ENCODE peak calls at places on chromosome 7, in nine cellular contexts. One of them, this sample, is unnamed.

GRCh38 chr7:29102554-29103151 is 43.7 kb downstream of the CPVL start:
- DNase-seq in aorta: peak; percentile 73
- DNase-seq in fibroblast of mammary gland: peak; percentile 70
- DNase-seq in bronchial epithelial cell: peak; percentile 33
- DNase-seq in CD8-positive, alpha-beta memory T cell: no peak
- DNase-seq in A549: peak; percentile 13
- DNase-seq in IMR-90: peak; percentile 47
- DNase-seq in astrocyte of the spinal cord: peak; percentile 61
- DNase-seq in mammary epithelial cell: no peak
- DNase-seq in this sample: peak; percentile 82

GRCh38 chr7:100221767-100222444 is 2.2 kb downstream of the PVRIG start:
- DNase-seq in aorta: no peak
- DNase-seq in bronchial epithelial cell: no peak
- DNase-seq in mammary epithelial cell: no peak
- DNase-seq in fibroblast of mammary gland: no peak
- DNase-seq in CD8-positive, alpha-beta memory T cell: peak; percentile 51
- DNase-seq in A549: no peak
- DNase-seq in astrocyte of the spinal cord: no peak
- DNase-seq in IMR-90: no peak
- DNase-seq in this sample: no peak

GRCh38 chr7:134873253-134873652 is 93.8 kb downstream of the CALD1 start:
- DNase-seq in IMR-90: peak; percentile 47
- DNase-seq in astrocyte of the spinal cord: no peak
- DNase-seq in mammary epithelial cell: no peak
- DNase-seq in CD8-positive, alpha-beta memory T cell: no peak
- DNase-seq in bronchial epithelial cell: no peak
- DNase-seq in A549: no peak
- DNase-seq in fibroblast of mammary gland: peak; percentile 78
- DNase-seq in aorta: no peak
- DNase-seq in this sample: peak; percentile 76

GRCh38 chr7:5349005-5349380 is 66.2 kb downstream of the SLC29A4 start:
- DNase-seq in CD8-positive, alpha-beta memory T cell: no peak
- DNase-seq in aorta: no peak
- DNase-seq in IMR-90: no peak
- DNase-seq in A549: no peak
- DNase-seq in mammary epithelial cell: no peak
- DNase-seq in astrocyte of the spinal cord: no peak
- DNase-seq in fibroblast of mammary gland: no peak
- DNase-seq in bronchial epithelial cell: no peak
- DNase-seq in this sample: no peak

GRCh38 chr7:19405546-19405945 is 260.3 kb upstream of the FERD3L start:
- DNase-seq in mammary epithelial cell: peak; percentile 6
- DNase-seq in bronchial epithelial cell: peak; percentile 65
- DNase-seq in CD8-positive, alpha-beta memory T cell: no peak
- DNase-seq in IMR-90: peak; percentile 78
- DNase-seq in A549: no peak
- DNase-seq in fibroblast of mammary gland: peak; percentile 81
- DNase-seq in astrocyte of the spinal cord: peak; percentile 72
- DNase-seq in aorta: no peak
- DNase-seq in this sample: peak; percentile 82

GRCh38 chr7:83038787-83039186 is 123.9 kb downstream of the PCLO start:
- DNase-seq in fibroblast of mammary gland: no peak
- DNase-seq in IMR-90: no peak
- DNase-seq in CD8-positive, alpha-beta memory T cell: no peak
- DNase-seq in bronchial epithelial cell: no peak
- DNase-seq in mammary epithelial cell: no peak
- DNase-seq in astrocyte of the spinal cord: peak; percentile 22
- DNase-seq in A549: no peak
- DNase-seq in aorta: no peak
- DNase-seq in this sample: no peak

GRCh38 chr7:143975617-143976016 is 21.0 kb downstream of the OR2F1 start:
- DNase-seq in IMR-90: peak; percentile 31
- DNase-seq in astrocyte of the spinal cord: no peak
- DNase-seq in fibroblast of mammary gland: peak; percentile 26
- DNase-seq in mammary epithelial cell: no peak
- DNase-seq in CD8-positive, alpha-beta memory T cell: no peak
- DNase-seq in bronchial epithelial cell: peak; percentile 7
- DNase-seq in A549: peak; percentile 9
- DNase-seq in aorta: no peak
- DNase-seq in this sample: no peak

GRCh38 chr7:37216156-37216839 is 232.4 kb downstream of the ELMO1 start:
- DNase-seq in IMR-90: no peak
- DNase-seq in CD8-positive, alpha-beta memory T cell: no peak
- DNase-seq in mammary epithelial cell: no peak
- DNase-seq in A549: no peak
- DNase-seq in fibroblast of mammary gland: peak; percentile 60
- DNase-seq in bronchial epithelial cell: no peak
- DNase-seq in astrocyte of the spinal cord: no peak
- DNase-seq in aorta: no peak
- DNase-seq in this sample: peak; percentile 60

GRCh38 chr7:131462059-131462458 is 94.4 kb downstream of the PODXL start:
- DNase-seq in IMR-90: no peak
- DNase-seq in bronchial epithelial cell: no peak
- DNase-seq in mammary epithelial cell: no peak
- DNase-seq in aorta: no peak
- DNase-seq in fibroblast of mammary gland: no peak
- DNase-seq in CD8-positive, alpha-beta memory T cell: no peak
- DNase-seq in A549: no peak
- DNase-seq in astrocyte of the spinal cord: no peak
- DNase-seq in this sample: no peak

GRCh38 chr7:139708541-139708940 is 69.3 kb downstream of the HIPK2 start:
- DNase-seq in aorta: no peak
- DNase-seq in mammary epithelial cell: no peak
- DNase-seq in IMR-90: no peak
- DNase-seq in astrocyte of the spinal cord: no peak
- DNase-seq in CD8-positive, alpha-beta memory T cell: no peak
- DNase-seq in bronchial epithelial cell: no peak
- DNase-seq in A549: no peak
- DNase-seq in fibroblast of mammary gland: no peak
- DNase-seq in this sample: no peak

GRCh38 chr7:151803841-151804240 is 73.1 kb downstream of the PRKAG2 start:
- DNase-seq in A549: no peak
- DNase-seq in IMR-90: no peak
- DNase-seq in CD8-positive, alpha-beta memory T cell: no peak
- DNase-seq in bronchial epithelial cell: no peak
- DNase-seq in mammary epithelial cell: no peak
- DNase-seq in astrocyte of the spinal cord: no peak
- DNase-seq in fibroblast of mammary gland: no peak
- DNase-seq in aorta: no peak
- DNase-seq in this sample: no peak

GRCh38 chr7:33733865-33734650 is 171.3 kb upstream of the BMPER start:
- DNase-seq in CD8-positive, alpha-beta memory T cell: no peak
- DNase-seq in mammary epithelial cell: no peak
- DNase-seq in IMR-90: no peak
- DNase-seq in aorta: no peak
- DNase-seq in astrocyte of the spinal cord: no peak
- DNase-seq in fibroblast of mammary gland: no peak
- DNase-seq in A549: no peak
- DNase-seq in bronchial epithelial cell: peak; percentile 49
- DNase-seq in this sample: peak; percentile 62

GRCh38 chr7:35495377-35495776 is 199.6 kb downstream of the HERPUD2 start:
- DNase-seq in CD8-positive, alpha-beta memory T cell: no peak
- DNase-seq in mammary epithelial cell: no peak
- DNase-seq in astrocyte of the spinal cord: no peak
- DNase-seq in bronchial epithelial cell: no peak
- DNase-seq in fibroblast of mammary gland: no peak
- DNase-seq in aorta: no peak
- DNase-seq in IMR-90: no peak
- DNase-seq in A549: no peak
- DNase-seq in this sample: no peak

GRCh38 chr7:954330-955238 is at the start of gene ADAP1:
- DNase-seq in IMR-90: peak; percentile 47
- DNase-seq in astrocyte of the spinal cord: no peak
- DNase-seq in fibroblast of mammary gland: no peak
- DNase-seq in bronchial epithelial cell: peak; percentile 25
- DNase-seq in A549: peak; percentile 37
- DNase-seq in CD8-positive, alpha-beta memory T cell: peak; percentile 62
- DNase-seq in mammary epithelial cell: peak; percentile 41
- DNase-seq in aorta: peak; percentile 68
- DNase-seq in this sample: peak; percentile 53

GRCh38 chr7:109752068-109752467 is 1182.4 kb downstream of the DNAJB9 start:
- DNase-seq in fibroblast of mammary gland: no peak
- DNase-seq in aorta: no peak
- DNase-seq in IMR-90: no peak
- DNase-seq in astrocyte of the spinal cord: no peak
- DNase-seq in CD8-positive, alpha-beta memory T cell: no peak
- DNase-seq in mammary epithelial cell: no peak
- DNase-seq in A549: no peak
- DNase-seq in bronchial epithelial cell: no peak
- DNase-seq in this sample: no peak

GRCh38 chr7:101173752-101174244 is 6.3 kb downstream of the NAT16 start:
- DNase-seq in mammary epithelial cell: no peak
- DNase-seq in bronchial epithelial cell: peak; percentile 63
- DNase-seq in A549: peak; percentile 59
- DNase-seq in aorta: no peak
- DNase-seq in fibroblast of mammary gland: peak; percentile 55
- DNase-seq in astrocyte of the spinal cord: no peak
- DNase-seq in IMR-90: no peak
- DNase-seq in CD8-positive, alpha-beta memory T cell: peak; percentile 68
- DNase-seq in this sample: peak; percentile 58

GRCh38 chr7:32427769-32428291 is 62.4 kb downstream of the LSM5 start:
- DNase-seq in aorta: peak; percentile 75
- DNase-seq in IMR-90: peak; percentile 75
- DNase-seq in CD8-positive, alpha-beta memory T cell: peak; percentile 36
- DNase-seq in bronchial epithelial cell: peak; percentile 68
- DNase-seq in fibroblast of mammary gland: peak; percentile 75
- DNase-seq in A549: peak; percentile 65
- DNase-seq in mammary epithelial cell: peak; percentile 77
- DNase-seq in astrocyte of the spinal cord: peak; percentile 85
- DNase-seq in this sample: peak; percentile 88

DNA sequence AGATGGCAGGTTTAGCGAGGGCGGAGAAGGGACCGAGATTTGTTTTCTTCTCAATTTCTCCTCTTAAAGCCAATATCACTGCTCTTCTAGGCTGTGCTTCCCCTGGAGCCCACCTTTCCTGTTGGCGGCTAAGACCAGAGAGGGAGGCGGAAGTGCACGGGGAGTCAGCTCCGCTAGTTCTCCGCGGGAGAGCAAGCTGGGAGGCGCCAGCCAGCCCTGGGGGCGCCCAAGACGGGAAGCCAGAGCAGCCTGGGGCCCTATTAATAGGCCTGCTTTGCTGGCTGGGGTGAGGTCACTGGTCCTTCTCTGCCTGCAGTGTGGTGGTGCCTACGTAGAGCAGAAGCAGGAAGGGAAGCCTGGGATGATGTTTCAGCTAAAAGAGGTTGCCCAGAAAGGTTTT is 61.6 kb downstream of the LSM5 start:
- DNase-seq in A549: no peak
- DNase-seq in astrocyte of the spinal cord: no peak
- DNase-seq in aorta: no peak
- DNase-seq in mammary epithelial cell: no peak
- DNase-seq in bronchial epithelial cell: no peak
- DNase-seq in CD8-positive, alpha-beta memory T cell: no peak
- DNase-seq in fibroblast of mammary gland: no peak
- DNase-seq in IMR-90: no peak
- DNase-seq in this sample: no peak
- H3K4me3 ChIP-seq in A549: no peak overlapping the region
- H3K4me3 ChIP-seq in astrocyte of the spinal cord: no peak overlapping the region
- H3K4me3 ChIP-seq in aorta: no peak overlapping the region
- H3K4me3 ChIP-seq in mammary epithelial cell: no peak overlapping the region
- H3K4me3 ChIP-seq in bronchial epithelial cell: no peak overlapping the region
- H3K4me3 ChIP-seq in CD8-positive, alpha-beta memory T cell: no peak overlapping the region
- H3K4me3 ChIP-seq in fibroblast of mammary gland: no peak overlapping the region
- H3K4me3 ChIP-seq in IMR-90: no peak overlapping the region
- H3K4me3 ChIP-seq in this sample: no peak overlapping the region

DNA sequence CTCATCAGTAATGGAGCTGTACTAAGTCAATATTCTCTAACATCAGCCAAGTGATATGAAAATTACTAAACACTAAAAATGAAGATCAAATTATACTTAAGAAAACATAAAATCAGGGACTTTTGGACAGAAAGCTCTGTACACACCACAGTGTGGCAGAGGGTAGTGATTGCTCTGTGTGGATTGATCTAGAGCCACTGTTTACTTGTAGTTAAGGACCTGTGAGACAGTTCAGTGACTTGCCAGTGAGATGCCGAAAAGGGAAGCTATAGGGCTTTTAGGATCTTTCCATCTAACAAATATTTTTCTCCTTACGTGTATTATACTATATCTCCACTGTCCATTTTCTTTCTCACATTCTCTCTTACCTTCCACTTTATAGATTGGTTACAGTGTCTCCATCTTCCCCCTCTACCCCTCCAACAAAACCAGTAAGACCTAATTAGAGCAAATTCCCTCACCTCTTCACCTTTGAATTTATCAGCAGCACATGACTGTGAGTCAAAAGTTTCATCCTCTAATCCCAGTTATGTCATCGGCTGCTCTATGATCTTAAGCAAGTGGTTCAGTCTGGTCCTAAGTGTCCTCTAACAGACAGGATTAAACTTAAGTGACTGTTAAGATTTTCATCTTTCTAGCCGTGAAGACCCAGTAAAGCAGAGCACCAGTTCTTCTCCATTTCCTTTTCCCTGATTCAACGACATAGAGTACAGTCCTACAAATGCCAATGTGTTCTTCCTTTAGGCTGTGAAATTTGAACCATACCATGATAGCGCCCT is 6.9 kb downstream of the PIK3CG start:
- DNase-seq in astrocyte of the spinal cord: no peak
- DNase-seq in IMR-90: no peak
- DNase-seq in aorta: no peak
- DNase-seq in A549: no peak
- DNase-seq in mammary epithelial cell: peak; percentile 8
- DNase-seq in CD8-positive, alpha-beta memory T cell: no peak
- DNase-seq in bronchial epithelial cell: peak; percentile 3
- DNase-seq in fibroblast of mammary gland: no peak
- DNase-seq in this sample: no peak
- H3K4me3 ChIP-seq in astrocyte of the spinal cord: no peak overlapping the region
- H3K4me3 ChIP-seq in IMR-90: no peak overlapping the region
- H3K4me3 ChIP-seq in aorta: no peak overlapping the region
- H3K4me3 ChIP-seq in A549: no peak overlapping the region
- H3K4me3 ChIP-seq in mammary epithelial cell: no peak overlapping the region
- H3K4me3 ChIP-seq in CD8-positive, alpha-beta memory T cell: peak overlapping the region; percentile 2
- H3K4me3 ChIP-seq in bronchial epithelial cell: no peak overlapping the region
- H3K4me3 ChIP-seq in fibroblast of mammary gland: no peak overlapping the region
- H3K4me3 ChIP-seq in this sample: no peak overlapping the region

DNA sequence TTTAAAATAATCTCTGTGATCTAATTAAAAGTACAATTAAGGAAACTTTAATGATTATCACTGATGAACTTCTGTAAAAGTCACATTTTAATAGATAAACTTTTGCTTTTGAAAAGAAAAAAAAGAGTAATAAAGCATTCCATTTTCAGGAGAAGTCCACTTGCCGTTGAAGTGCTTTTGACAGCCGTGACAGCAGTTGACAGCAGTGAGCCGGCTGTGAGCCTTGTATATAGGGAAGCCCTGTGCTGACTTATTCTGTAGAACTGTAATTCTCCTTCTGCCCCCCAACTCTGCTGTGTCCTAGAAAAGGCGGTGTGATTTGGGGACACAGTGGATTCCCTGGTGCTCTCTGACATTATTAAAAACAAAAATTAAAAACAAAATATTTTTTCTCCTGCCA is 78.0 kb downstream of the POM121L12 start:
- DNase-seq in astrocyte of the spinal cord: no peak
- DNase-seq in IMR-90: no peak
- DNase-seq in fibroblast of mammary gland: no peak
- DNase-seq in bronchial epithelial cell: no peak
- DNase-seq in mammary epithelial cell: no peak
- DNase-seq in aorta: no peak
- DNase-seq in CD8-positive, alpha-beta memory T cell: no peak
- DNase-seq in A549: no peak
- DNase-seq in this sample: no peak
- H3K4me3 ChIP-seq in astrocyte of the spinal cord: no peak overlapping the region
- H3K4me3 ChIP-seq in IMR-90: no peak overlapping the region
- H3K4me3 ChIP-seq in fibroblast of mammary gland: no peak overlapping the region
- H3K4me3 ChIP-seq in bronchial epithelial cell: no peak overlapping the region
- H3K4me3 ChIP-seq in mammary epithelial cell: no peak overlapping the region
- H3K4me3 ChIP-seq in aorta: no peak overlapping the region
- H3K4me3 ChIP-seq in CD8-positive, alpha-beta memory T cell: no peak overlapping the region
- H3K4me3 ChIP-seq in A549: no peak overlapping the region
- H3K4me3 ChIP-seq in this sample: no peak overlapping the region

GRCh38 chr7:117250245-117250644 is 72.6 kb downstream of the WNT2 start:
- DNase-seq in fibroblast of mammary gland: no peak
- DNase-seq in CD8-positive, alpha-beta memory T cell: no peak
- DNase-seq in IMR-90: no peak
- DNase-seq in bronchial epithelial cell: no peak
- DNase-seq in A549: no peak
- DNase-seq in mammary epithelial cell: no peak
- DNase-seq in aorta: no peak
- DNase-seq in astrocyte of the spinal cord: no peak
- DNase-seq in this sample: no peak
- H3K4me3 ChIP-seq in fibroblast of mammary gland: no peak overlapping the region
- H3K4me3 ChIP-seq in CD8-positive, alpha-beta memory T cell: no peak overlapping the region
- H3K4me3 ChIP-seq in IMR-90: no peak overlapping the region
- H3K4me3 ChIP-seq in bronchial epithelial cell: no peak overlapping the region
- H3K4me3 ChIP-seq in A549: no peak overlapping the region
- H3K4me3 ChIP-seq in mammary epithelial cell: no peak overlapping the region
- H3K4me3 ChIP-seq in aorta: no peak overlapping the region
- H3K4me3 ChIP-seq in astrocyte of the spinal cord: no peak overlapping the region
- H3K4me3 ChIP-seq in this sample: no peak overlapping the region

This sample was measured in fibroblast of pulmonary artery.